ENCODE peak calls at places on chromosomes 6 and 20, in six cellular contexts. G, A, S, X, D and O are unnamed samples.

GRCh38 chr20:8454137-8454712 is 322.2 kb downstream of the PLCB1 start:
- DNase-seq in A (no peak), G (no peak), X (no peak), D (peak; percentile 88), S (peak; percentile 60), O (no peak)

GRCh38 chr6:138805431-138805830 is 9.5 kb downstream of the ECT2L start:
- DNase-seq in G (no peak), D (peak; percentile 41), S (no peak), A (peak; percentile 34), X (no peak), O (no peak)

GRCh38 chr6:125198285-125199009 is 44.9 kb downstream of the TPD52L1 start:
- DNase-seq in S (peak; percentile 38), D (no peak), A (no peak), X (no peak), G (no peak), O (no peak)

GRCh38 chr6:36925809-36926208 is 28.7 kb upstream of the PI16 start:
- DNase-seq in A (no peak), S (no peak), X (no peak), G (no peak), D (no peak), O (no peak)

GRCh38 chr6:87139236-87139635 is 16.1 kb upstream of the ZNF292 start:
- DNase-seq in D (peak; percentile 64), S (peak; percentile 49), X (no peak), A (no peak), G (no peak), O (no peak)

GRCh38 chr6:31575335-31575901 is at the start of gene TNF:
- DNase-seq in A (peak; percentile 56), X (peak; percentile 85), G (no peak), S (no peak), D (no peak), O (peak; percentile 58)

GRCh38 chr6:148980234-148980633 is 233.4 kb downstream of the UST start:
- DNase-seq in A (no peak), S (no peak), X (no peak), G (no peak), D (peak; percentile 28), O (no peak)

GRCh38 chr20:11436113-11436890 is 481.4 kb upstream of the BTBD3 start:
- DNase-seq in X (no peak), D (no peak), A (no peak), S (no peak), G (no peak), O (no peak)

GRCh38 chr6:135158397-135158796 is 22.7 kb upstream of the MYB start:
- DNase-seq in A (no peak), D (no peak), S (no peak), G (no peak), X (no peak), O (no peak)

GRCh38 chr6:117602899-117603588 is 733 bp upstream of the GOPC start:
- DNase-seq in S (no peak), G (no peak), X (no peak), D (no peak), A (no peak), O (no peak)

GRCh38 chr20:24063100-24063499 is 74.5 kb upstream of the GGTLC1 start:
- DNase-seq in D (no peak), X (no peak), S (no peak), G (no peak), A (no peak), O (no peak)

GRCh38 chr6:28606424-28607391 is 81.0 kb downstream of the GPX5 start:
- DNase-seq in X (no peak), S (peak; percentile 91), G (peak; percentile 31), A (no peak), D (peak; percentile 68), O (no peak)

GRCh38 chr6:41021832-41022231 is 17.2 kb downstream of the UNC5CL start:
- DNase-seq in D (peak; percentile 51), S (peak; percentile 83), G (peak; percentile 48), X (no peak), A (no peak), O (no peak)

GRCh38 chr6:136788069-136788902 is 4.0 kb downstream of the MAP3K5 start:
- DNase-seq in S (no peak), D (peak; percentile 75), A (no peak), X (no peak), G (no peak), O (no peak)

GRCh38 chr6:160055378-160055777 is 66.2 kb upstream of the SLC22A1 start:
- DNase-seq in X (no peak), A (no peak), G (no peak), S (no peak), D (no peak), O (peak; percentile 21)

GRCh38 chr6:142530566-142530965 is 228.8 kb downstream of the ADGRG6 start:
- DNase-seq in S (peak; percentile 12), G (no peak), A (no peak), D (no peak), X (no peak), O (no peak)

GRCh38 chr20:1381753-1382591 is 10.9 kb downstream of the FKBP1A start:
- DNase-seq in S (no peak), X (no peak), G (no peak), A (no peak), D (no peak), O (no peak)

GRCh38 chr6:5511924-5512323 is 250.6 kb downstream of the FARS2 start:
- DNase-seq in S (no peak), A (no peak), D (peak; percentile 88), X (no peak), G (no peak), O (no peak)

GRCh38 chr6:161273356-161273751 is 507 bp downstream of the AGPAT4 start:
- DNase-seq in A (peak; percentile 30), D (peak; percentile 75), S (no peak), X (no peak), G (no peak), O (no peak)

GRCh38 chr6:6686748-6687601 is 98.5 kb downstream of the LY86 start:
- DNase-seq in A (peak; percentile 85), S (peak; percentile 95), G (peak; percentile 85), X (peak; percentile 41), D (peak; percentile 81), O (peak; percentile 97)

GRCh38 chr6:143940011-143940597 is 68.0 kb downstream of the PLAGL1 start:
- DNase-seq in X (peak; percentile 46), D (peak; percentile 64), A (no peak), G (no peak), S (peak; percentile 66), O (peak; percentile 79)

GRCh38 chr20:43658068-43658722 is 8.7 kb upstream of the MYBL2 start:
- DNase-seq in S (peak; percentile 37), X (no peak), D (no peak), G (no peak), A (no peak), O (no peak)

GRCh38 chr6:96520039-96520850 is 1.4 kb upstream of the UFL1 start:
- DNase-seq in G (no peak), D (peak; percentile 15), S (peak; percentile 3), X (no peak), A (no peak), O (no peak)

GRCh38 chr6:21188505-21189223 is 404.9 kb upstream of the SOX4 start:
- DNase-seq in D (no peak), S (no peak), G (no peak), X (no peak), A (no peak), O (no peak)

GRCh38 chr6:35903679-35904078 is 17.2 kb downstream of the SRPK1 start:
- DNase-seq in G (no peak), A (no peak), S (no peak), D (no peak), X (no peak), O (no peak)

GRCh38 chr6:152634773-152635172 is 2.4 kb downstream of the SYNE1 start:
- DNase-seq in A (no peak), G (no peak), X (no peak), D (no peak), S (no peak), O (no peak)

GRCh38 chr6:114955363-114955762 is 612.5 kb upstream of the HS3ST5 start:
- DNase-seq in S (no peak), D (no peak), X (no peak), A (no peak), G (no peak), O (no peak)

GRCh38 chr20:45372646-45373352 is 5.3 kb downstream of the TP53TG5 start:
- DNase-seq in G (no peak), A (peak; percentile 45), X (no peak), D (no peak), S (no peak), O (peak; percentile 52)

GRCh38 chr6:124203106-124203811 is 399.6 kb downstream of the NKAIN2 start:
- DNase-seq in A (no peak), D (peak; percentile 15), X (no peak), G (no peak), S (no peak), O (no peak)

GRCh38 chr6:89984926-89985743 is 90.9 kb downstream of the GJA10 start:
- DNase-seq in S (no peak), G (no peak), X (no peak), A (peak; percentile 64), D (peak; percentile 39), O (peak; percentile 19)

GRCh38 chr6:89986650-89987074 is 92.4 kb downstream of the GJA10 start:
- DNase-seq in A (no peak), D (peak; percentile 32), X (no peak), G (no peak), S (no peak), O (no peak)

GRCh38 chr6:89987830-89988229 is 93.6 kb downstream of the GJA10 start:
- DNase-seq in G (no peak), A (no peak), D (no peak), X (no peak), S (no peak), O (no peak)

GRCh38 chr6:89987140-89987539 is 92.9 kb downstream of the GJA10 start:
- DNase-seq in S (no peak), G (no peak), X (no peak), D (no peak), A (no peak), O (no peak)

GRCh38 chr6:89985744-89986493 is 91.7 kb downstream of the GJA10 start:
- DNase-seq in G (no peak), D (peak; percentile 69), X (no peak), S (no peak), A (peak; percentile 25), O (no peak)
- H3K4me3 ChIP-seq in G (no peak overlapping the region), D (no peak overlapping the region), X (no peak overlapping the region), S (no peak overlapping the region), A (no peak overlapping the region), O (no peak overlapping the region)

GRCh38 chr20:42024653-42025052 is 406.5 kb upstream of the CHD6 start:
- DNase-seq in S (no peak), X (no peak), D (peak; percentile 4), G (no peak), A (no peak), O (peak; percentile 2)

GRCh38 chr20:42026599-42026998 is 408.4 kb upstream of the CHD6 start:
- DNase-seq in A (no peak), G (no peak), S (no peak), D (no peak), X (no peak), O (no peak)

GRCh38 chr20:42027746-42028268 is 409.6 kb upstream of the CHD6 start:
- DNase-seq in G (no peak), D (no peak), X (no peak), A (no peak), S (no peak), O (no peak)
- TF ChIP-seq CTCF in G (no peak), D (no peak), X (no peak), A (no peak), S (no peak), O (no peak)

GRCh38 chr20:41304413-41305079 is 13.0 kb downstream of the ZHX3 start:
- DNase-seq in X (no peak), A (no peak), D (no peak), G (no peak), S (no peak), O (no peak)
- H3K4me3 ChIP-seq in X (no peak overlapping the region), A (no peak overlapping the region), D (no peak overlapping the region), G (no peak overlapping the region), S (no peak overlapping the region), O (no peak overlapping the region)

GRCh38 chr6:43817192-43817591 is 47.2 kb downstream of the VEGFA start:
- DNase-seq in X (no peak), D (no peak), S (peak; percentile 62), G (no peak), A (peak; percentile 65), O (peak; percentile 71)
- TF ChIP-seq CTCF in X (peak; percentile 32), D (peak; percentile 37), S (peak; percentile 38), G (no peak), A (peak; percentile 47), O (no peak)